ENCODE peak calls at places on chromosomes 3 and 15, in seven cellular contexts. E, X, M, N, G, F and P are unnamed samples.

GRCh38 chr3:4021162-4021561 is 221.9 kb downstream of the LRRN1 start:
- DNase-seq in E (no peak), X (no peak), M (no peak), N (no peak), G (no peak), F (no peak), P (peak)

GRCh38 chr3:81666502-81667121 is 94.8 kb downstream of the GBE1 start:
- DNase-seq in E (no peak), X (peak), M (no peak), N (no peak), G (peak), F (no peak), P (no peak)

GRCh38 chr15:75653347-75653913 is 5.7 kb downstream of the SNX33 start:
- DNase-seq in E (no peak), X (no peak), M (no peak), N (no peak), G (no peak), F (no peak), P (no peak)

GRCh38 chr3:126551066-126551838 is 7.5 kb downstream of the C3orf22 start:
- DNase-seq in E (peak), X (no peak), M (no peak), N (no peak), G (no peak), F (no peak), P (no peak)

GRCh38 chr15:70579766-70580165 is 183.6 kb downstream of the UACA start:
- DNase-seq in E (no peak), X (no peak), M (no peak), N (no peak), G (no peak), F (no peak), P (peak)

GRCh38 chr15:28952666-28953491 is 67.1 kb downstream of the APBA2 start:
- DNase-seq in E (peak), X (no peak), M (no peak), N (no peak), G (no peak), F (no peak), P (no peak)

GRCh38 chr3:18868911-18869689 is 279.2 kb upstream of the KCNH8 start:
- DNase-seq in E (no peak), X (no peak), M (no peak), N (no peak), G (no peak), F (no peak), P (no peak)

GRCh38 chr3:101081990-101082389 is 88.8 kb upstream of the ABI3BP start:
- DNase-seq in E (no peak), X (peak), M (no peak), N (no peak), G (peak), F (no peak), P (no peak)

GRCh38 chr3:128663151-128663550 is 12.5 kb upstream of the RPN1 start:
- DNase-seq in E (peak), X (no peak), M (peak), N (no peak), G (no peak), F (no peak), P (no peak)

GRCh38 chr15:34001536-34001935 is 33.2 kb downstream of the CHRM5 start:
- DNase-seq in E (no peak), X (no peak), M (no peak), N (no peak), G (no peak), F (no peak), P (no peak)

GRCh38 chr3:107524214-107525100 is 1.7 kb downstream of the BBX start:
- DNase-seq in E (peak), X (peak), M (peak), N (peak), G (peak), F (no peak), P (peak)

GRCh38 chr15:67063689-67064606 is 1.5 kb upstream of the SMAD3 start:
- DNase-seq in E (peak), X (peak), M (peak), N (peak), G (peak), F (peak), P (peak)

GRCh38 chr3:49606427-49606826 is 52.1 kb downstream of the BSN start:
- DNase-seq in E (no peak), X (no peak), M (no peak), N (no peak), G (no peak), F (no peak), P (no peak)

GRCh38 chr3:116384717-116385116 is 60.6 kb downstream of the LSAMP start:
- DNase-seq in E (no peak), X (no peak), M (no peak), N (no peak), G (no peak), F (no peak), P (no peak)

GRCh38 chr3:72665701-72666443 is 182.4 kb downstream of the SHQ1 start:
- DNase-seq in E (peak), X (no peak), M (no peak), N (no peak), G (peak), F (no peak), P (peak)

GRCh38 chr15:63372018-63372705 is 9.5 kb downstream of the CA12 start:
- DNase-seq in E (no peak), X (peak), M (peak), N (no peak), G (peak), F (no peak), P (no peak)

GRCh38 chr3:49900491-49901153 is 3.1 kb downstream of the MST1R start:
- DNase-seq in E (peak), X (peak), M (peak), N (no peak), G (no peak), F (no peak), P (no peak)

GRCh38 chr3:88283242-88283592 is 133.5 kb downstream of the C3orf38 start:
- DNase-seq in E (no peak), X (no peak), M (no peak), N (no peak), G (no peak), F (no peak), P (no peak)

GRCh38 chr3:76652524-76652923 is 387.4 kb upstream of the ROBO2 start:
- DNase-seq in E (no peak), X (no peak), M (no peak), N (no peak), G (no peak), F (no peak), P (no peak)

GRCh38 chr3:4730734-4731133 is 237.6 kb downstream of the ITPR1 start:
- DNase-seq in E (no peak), X (no peak), M (no peak), N (no peak), G (no peak), F (no peak), P (no peak)

GRCh38 chr15:37819191-37819590 is 115.2 kb upstream of the TMCO5A start:
- DNase-seq in E (no peak), X (peak), M (no peak), N (no peak), G (peak), F (no peak), P (peak)

GRCh38 chr15:70524470-70524869 is 238.9 kb downstream of the UACA start:
- DNase-seq in E (peak), X (no peak), M (no peak), N (no peak), G (no peak), F (no peak), P (no peak)

GRCh38 chr15:70234256-70234965 is 136.7 kb upstream of the TLE3 start:
- DNase-seq in E (peak), X (peak), M (peak), N (no peak), G (peak), F (no peak), P (no peak)

GRCh38 chr3:62818347-62818746 is 56.9 kb downstream of the CADPS start:
- DNase-seq in E (no peak), X (no peak), M (no peak), N (no peak), G (no peak), F (no peak), P (no peak)

GRCh38 chr3:114586119-114586518 is 292.3 kb downstream of the TIGIT start:
- DNase-seq in E (no peak), X (no peak), M (no peak), N (no peak), G (peak), F (no peak), P (no peak)

GRCh38 chr15:77037475-77038209 is 33.3 kb downstream of the TSPAN3 start:
- DNase-seq in E (no peak), X (no peak), M (no peak), N (no peak), G (no peak), F (no peak), P (no peak)

GRCh38 chr3:73094127-73094526 is 32.7 kb downstream of the EBLN2 start:
- DNase-seq in E (peak), X (no peak), M (peak), N (no peak), G (peak), F (no peak), P (peak)

GRCh38 chr3:122745365-122746021 is 48.1 kb downstream of the HSPBAP1 start:
- DNase-seq in E (no peak), X (peak), M (peak), N (no peak), G (peak), F (no peak), P (no peak)

GRCh38 chr3:128081846-128082245 is 29.6 kb downstream of the SEC61A1 start:
- DNase-seq in E (no peak), X (peak), M (no peak), N (no peak), G (peak), F (no peak), P (no peak)

GRCh38 chr3:153295906-153296305 is 133.9 kb downstream of the RAP2B start:
- DNase-seq in E (no peak), X (peak), M (no peak), N (no peak), G (peak), F (no peak), P (no peak)

DNA sequence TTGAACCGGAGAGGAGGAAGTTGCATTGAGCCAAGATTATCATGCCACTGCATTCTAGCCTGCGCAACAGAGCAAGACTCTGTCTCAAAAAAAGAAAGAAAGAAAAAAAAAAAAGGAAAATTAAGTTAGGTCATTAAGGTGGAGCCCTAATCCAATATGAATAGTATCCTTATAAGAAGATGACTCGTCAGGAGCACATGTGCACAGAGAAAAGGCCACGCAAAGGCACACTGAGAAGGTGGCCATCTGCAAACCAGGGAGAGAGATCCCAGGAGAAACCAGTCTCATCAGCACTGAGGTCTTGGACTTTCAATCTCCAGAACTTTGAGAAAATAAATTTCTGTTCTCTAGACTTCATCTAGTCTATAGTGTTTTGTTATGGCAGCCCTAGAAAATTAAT is 3.8 kb downstream of the SQOR start:
- DNase-seq in E (no peak), X (no peak), M (no peak), N (no peak), G (no peak), F (no peak), P (no peak)
- H3K4ac ChIP-seq in E (no peak), X (peak), M (no peak), N (no peak), G (no peak), F (no peak), P (no peak)

GRCh38 chr3:27726240-27726639 is 4.1 kb upstream of the EOMES start:
- DNase-seq in E (no peak), X (no peak), M (no peak), N (no peak), G (no peak), F (no peak), P (no peak)

GRCh38 chr3:27721717-27722564 is at the start of gene EOMES:
- DNase-seq in E (peak), X (no peak), M (peak), N (no peak), G (peak), F (no peak), P (peak)

GRCh38 chr3:27722957-27723802 is 1.1 kb upstream of the EOMES start:
- DNase-seq in E (peak), X (no peak), M (no peak), N (no peak), G (peak), F (no peak), P (peak)

GRCh38 chr3:27724459-27725197 is 2.5 kb upstream of the EOMES start:
- DNase-seq in E (no peak), X (no peak), M (no peak), N (no peak), G (peak), F (no peak), P (peak)

DNA sequence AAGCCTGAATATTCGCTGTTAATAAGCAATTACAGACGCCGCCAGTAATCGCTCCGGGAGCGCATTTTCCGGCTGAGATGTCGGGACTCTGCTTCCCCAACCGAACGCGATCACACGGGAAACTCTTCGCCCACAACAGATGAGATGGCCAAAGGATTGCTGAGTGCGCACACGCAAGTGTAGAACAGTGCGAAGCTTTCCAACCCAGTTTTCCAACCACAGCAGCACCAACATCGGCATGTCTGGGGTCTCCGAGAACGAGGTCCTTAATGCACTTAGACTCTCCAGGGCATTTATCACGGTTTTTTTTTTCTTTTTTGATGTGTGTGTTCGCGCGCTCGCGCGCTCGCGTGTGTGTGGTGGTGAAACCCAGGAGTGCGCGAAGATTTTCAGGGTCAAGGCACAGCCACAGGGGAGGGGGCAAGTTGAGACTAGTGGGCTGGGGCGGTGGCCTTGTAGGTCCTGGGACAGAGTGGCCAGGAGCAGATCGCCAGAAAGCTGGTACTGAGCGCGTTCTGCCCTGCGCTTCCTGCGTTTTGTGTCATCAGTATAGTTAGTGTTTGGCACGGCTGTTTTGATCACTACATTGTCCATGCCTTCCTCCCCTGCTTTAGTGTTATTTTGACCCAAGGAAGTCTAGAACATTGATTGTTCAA is 1.8 kb upstream of the EOMES start:
- DNase-seq in E (no peak), X (no peak), M (no peak), N (no peak), G (no peak), F (no peak), P (peak)
- H3K4ac ChIP-seq in E (no peak), X (no peak), M (no peak), N (no peak), G (no peak), F (no peak), P (peak)

GRCh38 chr3:184378650-184379374 is 805 bp upstream of the THPO start:
- DNase-seq in E (no peak), X (no peak), M (no peak), N (no peak), G (no peak), F (no peak), P (no peak)
- H3K4ac ChIP-seq in E (no peak), X (no peak), M (no peak), N (no peak), G (no peak), F (no peak), P (no peak)

GRCh38 chr15:81211376-81211775 is 14.7 kb downstream of the IL16 start:
- DNase-seq in E (no peak), X (no peak), M (no peak), N (no peak), G (no peak), F (no peak), P (no peak)

GRCh38 chr15:81215983-81216382 is 19.3 kb downstream of the IL16 start:
- DNase-seq in E (no peak), X (no peak), M (no peak), N (no peak), G (no peak), F (no peak), P (no peak)

GRCh38 chr15:81216411-81216810 is 19.7 kb downstream of the IL16 start:
- DNase-seq in E (peak), X (no peak), M (no peak), N (no peak), G (no peak), F (no peak), P (peak)

GRCh38 chr15:81215531-81215930 is 18.9 kb downstream of the IL16 start:
- DNase-seq in E (no peak), X (no peak), M (no peak), N (no peak), G (no peak), F (no peak), P (no peak)

DNA sequence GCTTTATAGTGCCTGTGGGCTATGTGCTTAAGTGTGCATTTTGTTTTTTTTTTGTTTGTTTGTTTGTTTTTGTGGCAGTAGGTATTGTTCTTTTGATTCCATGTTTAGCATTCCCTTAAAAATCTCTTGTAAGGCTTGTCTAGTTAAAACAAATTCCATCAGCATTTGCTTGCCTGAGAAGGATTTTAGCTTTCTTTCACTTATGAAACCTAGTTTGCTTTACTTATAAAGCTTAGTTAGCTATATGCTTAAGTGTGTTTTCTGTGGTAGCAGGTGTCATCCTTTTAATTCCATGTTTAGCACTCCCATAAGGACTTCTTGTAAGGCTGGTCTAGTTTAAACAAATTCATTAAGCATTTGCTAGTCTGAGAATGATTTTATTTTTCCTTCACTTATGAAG is 17.3 kb downstream of the IL16 start:
- DNase-seq in E (no peak), X (no peak), M (no peak), N (no peak), G (no peak), F (no peak), P (no peak)
- H3K4ac ChIP-seq in E (no peak), X (no peak), M (no peak), N (no peak), G (no peak), F (no peak), P (no peak)

DNA sequence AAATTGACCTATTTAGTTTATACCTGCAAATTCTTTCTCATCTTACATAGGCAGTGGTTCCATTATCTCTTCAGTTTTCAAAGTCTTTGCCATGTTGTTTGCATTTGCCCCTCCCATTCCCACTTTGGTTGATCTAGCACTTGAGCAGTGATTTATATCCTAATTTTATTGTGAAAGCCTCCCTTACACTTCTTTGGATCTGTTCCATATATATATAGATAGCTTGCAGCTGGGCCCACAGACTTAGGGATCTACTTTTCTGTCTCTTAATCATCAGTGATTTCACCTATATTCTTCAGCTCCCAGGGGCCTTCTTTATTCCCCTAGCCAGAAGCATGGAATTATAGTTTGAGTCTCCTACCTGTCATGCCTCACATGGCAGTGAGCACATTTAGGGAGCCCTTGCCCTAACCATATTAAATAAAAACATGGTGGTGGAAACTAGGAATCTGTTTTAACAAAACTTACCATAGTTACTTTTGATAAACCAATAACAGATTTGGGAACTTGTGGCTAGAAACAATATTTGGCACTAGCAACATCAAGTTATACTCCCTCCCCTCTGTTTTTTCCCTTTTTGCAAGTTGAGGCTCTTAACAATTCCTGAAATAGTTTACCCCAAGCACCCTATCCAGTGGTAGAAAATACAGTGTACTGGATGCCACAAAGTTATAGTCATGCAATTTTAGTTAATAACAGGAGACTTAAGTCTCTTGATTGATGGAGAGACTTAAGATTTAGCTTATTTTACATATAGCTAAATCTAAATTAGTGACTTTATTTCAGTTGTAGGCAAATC is 41.7 kb downstream of the ARIH1 start:
- DNase-seq in E (no peak), X (peak), M (no peak), N (no peak), G (peak), F (no peak), P (no peak)
- H3K4ac ChIP-seq in E (no peak), X (no peak), M (peak), N (no peak), G (no peak), F (no peak), P (no peak)

DNA sequence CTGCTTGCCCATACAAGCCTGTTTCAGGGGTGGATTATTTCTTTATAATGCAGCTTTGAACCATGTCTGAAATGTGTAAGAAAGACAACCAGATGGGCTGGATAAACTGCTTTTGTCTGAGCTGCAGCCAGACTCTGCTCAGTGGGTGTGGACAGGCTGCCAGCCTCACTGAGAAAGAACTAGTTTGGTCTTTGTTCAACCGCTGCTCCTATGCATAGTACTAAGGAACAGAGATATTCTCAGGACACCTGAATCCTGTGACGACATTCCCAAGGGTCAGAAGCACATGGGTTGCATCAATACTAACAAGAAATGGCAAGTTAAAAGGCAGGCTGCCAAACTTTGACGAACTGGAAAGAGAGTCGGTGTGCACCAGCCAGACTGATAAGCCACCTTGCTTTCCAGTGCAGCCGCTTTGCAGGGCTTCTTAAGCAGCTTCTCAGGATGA is 57.2 kb downstream of the PLD1 start:
- DNase-seq in E (no peak), X (peak), M (no peak), N (no peak), G (no peak), F (no peak), P (no peak)
- H3K4ac ChIP-seq in E (no peak), X (no peak), M (no peak), N (no peak), G (no peak), F (no peak), P (no peak)

DNA sequence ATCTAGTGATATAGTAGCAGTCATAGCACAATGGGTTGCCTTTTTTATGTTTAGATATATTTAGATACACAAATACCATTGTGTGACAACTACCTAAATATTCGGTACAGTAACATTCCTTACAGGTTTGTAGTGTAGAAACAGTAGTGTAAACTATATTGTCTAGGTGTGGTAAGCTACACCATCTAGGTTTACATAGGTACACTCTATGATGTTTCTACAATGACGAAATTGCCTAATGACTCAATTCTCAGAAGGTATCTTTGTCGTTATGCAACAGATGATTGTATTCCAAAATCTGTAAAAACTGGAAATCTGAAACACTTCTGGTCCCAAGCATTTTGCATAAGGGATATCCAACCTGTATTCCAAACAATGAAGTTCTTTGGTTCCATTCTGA is 24.3 kb downstream of the PLOD2 start:
- DNase-seq in E (no peak), X (no peak), M (no peak), N (no peak), G (no peak), F (no peak), P (no peak)
- H3K4ac ChIP-seq in E (no peak), X (no peak), M (no peak), N (no peak), G (no peak), F (no peak), P (no peak)